ENCODE peak calls at places on chromosomes 6 and 20, in four cellular contexts. Q is endothelial cell of umbilical vein, R is K562, A is GM12878. G is an unnamed sample.

GRCh38 chr6:14871196-14871595 is 374.7 kb upstream of the JARID2 start:
- DNase-seq in Q (no peak), R (no peak), A (no peak), G (peak; percentile 68)

GRCh38 chr6:21590345-21590744 is 3.2 kb upstream of the SOX4 start:
- DNase-seq in Q (no peak), R (no peak), A (no peak), G (no peak)

GRCh38 chr20:32763202-32763999 is 1.2 kb downstream of the DNMT3B start:
- DNase-seq in Q (no peak), R (peak; percentile 68), A (no peak), G (no peak)

GRCh38 chr20:11124849-11125505 is 451.2 kb upstream of the JAG1 start:
- DNase-seq in Q (peak; percentile 30), R (no peak), A (no peak), G (no peak)

GRCh38 chr20:51198876-51199523 is 176.1 kb upstream of the KCNG1 start:
- DNase-seq in Q (no peak), R (no peak), A (no peak), G (no peak)

GRCh38 chr6:5398530-5398929 is 137.2 kb downstream of the FARS2 start:
- DNase-seq in Q (peak; percentile 62), R (peak; percentile 67), A (no peak), G (peak; percentile 61)

GRCh38 chr6:22194188-22194921 is 102.5 kb downstream of the PRL start:
- DNase-seq in Q (no peak), R (no peak), A (peak; percentile 20), G (peak; percentile 72)

GRCh38 chr6:3348821-3349220 is 90.1 kb downstream of the PSMG4 start:
- DNase-seq in Q (no peak), R (no peak), A (no peak), G (no peak)

GRCh38 chr6:3411967-3412778 is 44.7 kb downstream of the SLC22A23 start:
- DNase-seq in Q (no peak), R (no peak), A (no peak), G (no peak)

GRCh38 chr6:111470991-111471390 is 12.0 kb downstream of the REV3L start:
- DNase-seq in Q (no peak), R (no peak), A (no peak), G (no peak)

GRCh38 chr6:129890701-129891100 is 29.6 kb upstream of the TMEM244 start:
- DNase-seq in Q (no peak), R (peak; percentile 49), A (no peak), G (peak; percentile 50)

GRCh38 chr6:51657491-51657890 is 429.9 kb downstream of the PKHD1 start:
- DNase-seq in Q (no peak), R (no peak), A (no peak), G (no peak)

GRCh38 chr6:108690326-108691000 is 129.7 kb downstream of the FOXO3 start:
- DNase-seq in Q (no peak), R (no peak), A (no peak), G (peak; percentile 65)

GRCh38 chr6:168791916-168792315 is 350.9 kb downstream of the SMOC2 start:
- DNase-seq in Q (no peak), R (no peak), A (no peak), G (no peak)

GRCh38 chr6:158255974-158256601 is 56.2 kb upstream of the TULP4 start:
- DNase-seq in Q (no peak), R (no peak), A (no peak), G (no peak)

GRCh38 chr20:58605292-58606065 is 45.6 kb upstream of the STX16 start:
- DNase-seq in Q (no peak), R (no peak), A (no peak), G (no peak)
- TF ChIP-seq FOS in Q (no peak), R (no peak), A (no peak), G (no peak)

GRCh38 chr6:18019539-18020534 is 32.4 kb upstream of the KIF13A start:
- DNase-seq in Q (no peak), R (no peak), A (no peak), G (no peak)

GRCh38 chr6:18024876-18025275 is 37.4 kb upstream of the KIF13A start:
- DNase-seq in Q (no peak), R (no peak), A (no peak), G (no peak)

GRCh38 chr6:18025591-18025990 is 38.2 kb upstream of the KIF13A start:
- DNase-seq in Q (no peak), R (no peak), A (no peak), G (peak; percentile 32)

GRCh38 chr6:18022398-18023231 is 35.2 kb upstream of the KIF13A start:
- DNase-seq in Q (peak; percentile 13), R (no peak), A (no peak), G (peak; percentile 57)

GRCh38 chr6:18021166-18021850 is 33.9 kb upstream of the KIF13A start:
- DNase-seq in Q (no peak), R (no peak), A (no peak), G (no peak)
- TF ChIP-seq FOS in Q (no peak), R (no peak), A (no peak), G (no peak)

GRCh38 chr6:53493635-53494025 is 51.3 kb downstream of the GCLC start:
- DNase-seq in Q (no peak), R (no peak), A (no peak), G (peak; percentile 63)
- TF ChIP-seq FOS in Q (no peak), R (no peak), A (no peak), G (no peak)

DNA sequence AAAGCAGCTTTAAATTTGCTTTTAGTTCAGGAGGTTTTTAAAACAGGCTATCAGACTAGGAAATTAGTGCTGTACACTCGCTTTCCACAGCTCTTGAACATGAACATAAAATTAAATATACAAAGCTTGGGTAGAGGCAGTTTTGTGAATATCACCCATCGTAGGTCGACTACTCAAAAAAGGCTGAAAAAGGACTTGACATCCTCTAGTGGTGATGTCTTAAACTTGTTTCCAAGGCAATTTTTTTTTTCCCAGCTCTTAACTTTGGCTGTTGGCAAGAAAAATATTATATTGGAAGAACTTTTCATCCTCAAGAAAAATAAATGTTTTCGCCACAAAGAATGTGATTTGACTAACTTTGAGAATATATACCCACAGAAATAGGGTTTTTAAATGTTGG is 2.9 kb downstream of the MAP7 start:
- DNase-seq in Q (no peak), R (peak; percentile 60), A (no peak), G (peak; percentile 63)
- TF ChIP-seq FOS in Q (no peak), R (no peak), A (no peak), G (no peak)

DNA sequence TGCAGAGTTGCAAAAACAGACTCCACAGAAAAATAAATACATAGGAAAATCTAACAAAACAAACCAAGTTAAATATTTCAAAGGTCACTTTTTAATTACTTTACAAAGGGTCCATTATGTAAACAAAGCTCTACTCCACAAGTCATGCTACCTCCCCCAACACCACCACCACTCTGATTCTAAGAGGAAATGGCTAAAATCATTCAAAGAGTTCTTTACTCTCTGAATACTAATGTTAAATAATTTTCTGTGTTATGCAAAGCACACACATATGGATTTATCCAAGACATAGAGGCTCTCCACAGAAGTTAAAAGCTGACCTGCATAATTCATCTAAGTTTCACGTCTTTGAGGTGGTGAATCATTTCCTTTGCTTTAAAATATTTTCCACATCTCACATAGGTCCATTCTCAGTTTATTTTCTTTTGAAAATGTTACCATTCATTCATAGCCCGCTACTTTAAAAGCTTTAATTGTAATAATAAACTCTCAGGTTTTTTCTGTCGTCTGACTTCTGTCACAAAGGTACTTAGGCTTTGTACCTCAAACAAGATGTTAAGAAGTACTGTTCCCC is 56.0 kb downstream of the KIF6 start:
- DNase-seq in Q (no peak), R (no peak), A (no peak), G (peak; percentile 44)
- TF ChIP-seq FOS in Q (no peak), R (no peak), A (no peak), G (no peak)

DNA sequence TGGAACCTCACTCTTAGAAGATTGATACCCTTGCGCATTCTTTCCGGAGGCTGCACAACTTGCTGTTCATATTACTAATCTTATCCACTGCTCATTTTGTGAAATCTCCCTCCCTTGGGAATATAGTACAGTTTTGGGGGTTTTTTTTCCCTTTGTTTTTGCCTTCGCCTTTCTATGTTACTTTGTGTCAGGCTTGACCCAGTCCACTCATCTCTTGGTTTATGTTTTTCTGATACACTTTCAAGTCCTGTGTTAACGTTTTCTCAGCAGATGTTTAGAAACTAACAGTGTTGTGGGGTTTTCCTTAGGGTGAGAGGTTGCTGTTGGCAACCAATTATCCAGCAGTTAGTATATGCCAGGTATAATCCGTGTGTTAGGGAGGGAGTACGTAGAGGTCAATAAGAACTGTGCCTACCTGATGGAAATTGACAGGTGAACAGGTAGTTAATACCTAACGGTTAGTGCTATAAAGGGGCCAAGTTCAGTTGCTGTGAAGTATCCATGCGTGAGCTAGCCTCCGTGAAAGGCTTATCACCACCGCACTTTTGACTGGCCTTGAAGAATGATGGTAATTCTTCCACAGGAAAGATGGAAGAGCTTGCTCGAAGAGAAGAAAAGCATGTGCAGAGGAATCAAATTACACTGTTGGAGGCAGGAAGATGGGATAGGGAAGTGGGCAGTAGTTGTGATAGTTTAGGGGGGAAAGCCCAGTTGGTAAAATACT is 1.4 kb downstream of the NFYA start:
- DNase-seq in Q (peak; percentile 37), R (peak; percentile 55), A (no peak), G (peak; percentile 41)
- TF ChIP-seq FOS in Q (no peak), R (no peak), A (no peak), G (no peak)

DNA sequence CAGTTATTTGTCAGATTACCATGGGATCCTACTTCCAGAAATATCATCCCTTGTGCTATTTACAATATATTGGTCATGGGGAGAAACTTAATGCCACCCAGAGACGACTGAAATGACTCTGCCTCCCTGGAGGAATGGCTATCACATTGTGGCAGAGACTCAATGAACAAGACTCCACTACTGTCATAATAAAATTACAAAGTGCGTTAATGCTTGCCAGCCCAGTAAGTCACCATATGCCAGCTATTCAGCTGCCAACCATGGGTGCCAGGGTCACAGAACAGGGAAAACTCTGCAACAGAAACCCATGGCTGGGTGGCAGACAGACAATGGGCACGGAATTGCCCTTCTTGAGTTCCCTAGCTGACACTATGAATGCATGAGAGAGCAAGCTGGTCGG is 32.0 kb downstream of the TP53INP2 start:
- DNase-seq in Q (no peak), R (no peak), A (no peak), G (no peak)
- TF ChIP-seq FOS in Q (no peak), R (no peak), A (no peak), G (no peak)

G was measured in IMR-90.